ENCODE peak calls at places on chromosome 13, in four cellular contexts. P is progenitor cell of endocrine pancreas, W is kidney epithelial cell, D is upper lobe of right lung. A is an unnamed sample.

GRCh38 chr13:73779881-73780280 is 354.3 kb downstream of the KLF12 start:
- DNase-seq in P (no peak), W (no peak), D (no peak), A (no peak)

GRCh38 chr13:101397742-101398141 is 18.6 kb downstream of the NALCN start:
- DNase-seq in P (no peak), W (peak), D (no peak), A (no peak)

GRCh38 chr13:80217614-80218456 is 123.1 kb downstream of the SPRY2 start:
- DNase-seq in P (no peak), W (peak), D (no peak), A (no peak)

GRCh38 chr13:45441633-45442032 is 23.1 kb upstream of the COG3 start:
- DNase-seq in P (no peak), W (peak), D (no peak), A (no peak)

GRCh38 chr13:44713793-44714469 is 137.8 kb upstream of the TSC22D1 start:
- DNase-seq in P (no peak), W (peak), D (no peak), A (no peak)

GRCh38 chr13:112144616-112145220 is 77.8 kb downstream of the SOX1 start:
- DNase-seq in P (no peak), W (no peak), D (peak), A (no peak)

GRCh38 chr13:72204291-72204690 is 337.3 kb upstream of the DACH1 start:
- DNase-seq in P (no peak), W (no peak), D (no peak), A (no peak)

GRCh38 chr13:88507909-88508308 is 836.7 kb downstream of the SLITRK5 start:
- DNase-seq in P (no peak), W (no peak), D (no peak), A (no peak)

DNA sequence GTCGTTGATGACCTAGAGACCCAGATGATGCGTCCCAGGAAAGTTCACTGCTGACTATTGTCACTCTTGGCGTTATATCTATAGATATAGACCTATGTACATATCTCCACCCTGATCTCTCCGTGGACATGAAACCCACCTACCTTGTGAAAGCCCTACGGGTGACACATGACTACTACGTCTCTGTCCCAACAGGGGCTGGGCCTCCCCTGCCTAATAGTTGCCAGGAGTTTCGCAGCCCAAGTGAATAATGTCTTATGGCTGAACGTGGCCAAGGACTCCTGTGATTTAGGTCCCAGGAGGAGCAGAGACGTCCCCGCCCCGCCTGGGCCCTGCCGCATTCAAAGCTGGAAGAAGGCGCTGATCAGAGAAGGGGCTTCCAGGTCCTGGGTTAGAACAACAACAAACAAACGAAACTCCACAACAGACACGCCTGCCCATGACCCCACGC is 4.9 kb upstream of the POU4F1 start:
- DNase-seq in P (no peak), W (no peak), D (no peak), A (no peak)
- TF ChIP-seq CTCF in P (no peak), W (no peak), D (no peak), A (no peak)

GRCh38 chr13:110813646-110814624 is 100.4 kb downstream of the ING1 start:
- DNase-seq in P (no peak), W (no peak), D (peak), A (no peak)
- TF ChIP-seq CTCF in P (peak), W (no peak), D (no peak), A (no peak)

GRCh38 chr13:48123827-48124226 is 28.9 kb upstream of the MED4 start:
- DNase-seq in P (no peak), W (no peak), D (no peak), A (no peak)

GRCh38 chr13:48121733-48122132 is 26.8 kb upstream of the MED4 start:
- DNase-seq in P (no peak), W (peak), D (no peak), A (no peak)

GRCh38 chr13:48126944-48127814 is 32.3 kb upstream of the MED4 start:
- DNase-seq in P (no peak), W (peak), D (no peak), A (no peak)

GRCh38 chr13:48120246-48120645 is 25.3 kb upstream of the MED4 start:
- DNase-seq in P (no peak), W (no peak), D (no peak), A (no peak)

GRCh38 chr13:48125794-48126228 is 30.9 kb upstream of the MED4 start:
- DNase-seq in P (no peak), W (no peak), D (no peak), A (no peak)
- TF ChIP-seq CTCF in P (no peak), W (no peak), D (no peak), A (no peak)

GRCh38 chr13:50085063-50085462 is 69.8 kb downstream of the KCNRG start:
- DNase-seq in P (no peak), W (no peak), D (no peak), A (no peak)
- TF ChIP-seq CTCF in P (peak), W (peak), D (peak), A (peak)

DNA sequence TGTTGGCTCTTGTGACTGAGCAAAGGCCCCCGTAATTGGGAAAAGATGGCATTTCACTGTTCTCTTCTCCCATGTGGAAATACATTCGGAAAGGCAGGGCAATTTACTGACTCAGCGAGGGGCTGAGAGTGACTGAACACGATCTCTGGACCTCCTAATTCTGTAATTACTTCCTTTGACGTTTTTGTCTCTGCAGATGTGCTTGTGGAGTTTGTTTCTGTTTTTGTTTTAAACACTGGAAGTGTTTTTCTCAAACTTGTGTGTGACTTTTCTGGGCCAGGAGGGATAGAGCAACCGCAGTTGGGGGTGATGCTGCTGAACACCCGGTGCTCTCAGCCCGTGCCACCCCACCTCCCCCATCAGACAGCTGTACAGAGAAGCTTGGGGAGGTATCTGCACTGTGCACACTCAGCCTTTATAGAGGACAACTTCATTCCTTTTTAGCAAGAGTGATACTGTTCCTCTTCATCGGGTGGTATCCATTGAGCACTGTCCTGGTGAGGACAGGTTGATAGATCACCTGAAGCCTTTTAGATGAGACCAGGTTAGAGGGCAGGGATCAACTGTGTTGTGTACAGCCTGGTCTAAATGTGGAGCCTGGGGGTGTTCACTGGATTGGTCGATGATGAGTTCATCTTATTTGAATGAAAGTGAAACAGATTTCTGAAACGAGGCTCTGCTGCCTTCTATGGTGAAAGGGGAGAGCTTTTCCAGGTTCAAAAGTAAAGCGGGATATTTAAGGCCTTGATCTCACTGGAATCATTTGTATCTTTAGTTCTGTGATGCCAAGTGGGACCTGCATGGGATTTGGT is 117.4 kb downstream of the ESD start:
- DNase-seq in P (no peak), W (no peak), D (no peak), A (no peak)
- TF ChIP-seq CTCF in P (no peak), W (peak), D (no peak), A (no peak)

GRCh38 chr13:114022309-114022669 is 48.4 kb upstream of the C13orf46 start:
- DNase-seq in P (no peak), W (no peak), D (no peak), A (no peak)

GRCh38 chr13:114024603-114025431 is 50.9 kb upstream of the C13orf46 start:
- DNase-seq in P (no peak), W (no peak), D (no peak), A (no peak)

GRCh38 chr13:114022876-114023275 is 49.0 kb upstream of the C13orf46 start:
- DNase-seq in P (no peak), W (no peak), D (no peak), A (no peak)

GRCh38 chr13:114025432-114026127 is 51.7 kb upstream of the C13orf46 start:
- DNase-seq in P (no peak), W (no peak), D (no peak), A (no peak)

GRCh38 chr13:114023716-114024602 is 50.1 kb upstream of the C13orf46 start:
- DNase-seq in P (no peak), W (no peak), D (no peak), A (no peak)
- TF ChIP-seq CTCF in P (no peak), W (peak), D (no peak), A (no peak)

DNA sequence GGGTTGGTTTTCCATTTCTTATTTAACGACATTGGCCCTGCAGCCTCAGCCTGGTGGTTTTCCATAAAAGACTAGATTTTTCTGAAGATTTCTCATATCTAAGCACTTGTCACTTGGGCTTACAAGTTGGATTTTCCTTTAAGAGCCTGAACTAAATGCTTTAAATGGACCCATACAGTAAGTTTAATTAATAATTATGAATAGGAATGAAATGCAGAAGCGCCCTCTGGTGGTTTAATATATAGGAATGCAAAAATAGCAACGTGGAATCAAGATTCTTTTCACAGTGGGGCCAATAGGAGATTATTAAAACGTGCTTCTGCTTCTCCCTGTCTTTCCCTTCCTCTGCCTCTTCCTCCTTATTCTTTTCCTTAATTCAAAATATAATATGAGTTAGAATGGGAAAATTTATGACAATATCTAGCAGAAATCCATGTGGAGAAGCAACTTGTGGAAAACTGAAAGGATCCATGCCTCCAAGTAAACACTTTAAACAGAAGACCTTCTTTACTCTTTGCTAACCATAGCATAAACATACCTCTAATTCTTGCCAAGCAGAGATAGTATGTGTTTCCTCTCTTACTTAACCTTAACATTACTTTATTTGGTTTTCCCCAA is 324.0 kb downstream of the GPC5 start:
- DNase-seq in P (no peak), W (no peak), D (no peak), A (no peak)
- TF ChIP-seq CTCF in P (peak), W (peak), D (peak), A (peak)

GRCh38 chr13:24627090-24627714 is 53.0 kb upstream of the ATP12A start:
- DNase-seq in P (peak), W (no peak), D (no peak), A (peak)
- TF ChIP-seq CTCF in P (peak), W (peak), D (peak), A (peak)

A was measured in mesothelial cell of epicardium.